ENCODE peak calls at places on chromosome 2, in five cellular contexts. A is heart right ventricle, B is endothelial cell of umbilical vein, D is lung, W is sigmoid colon. X is an unnamed sample.
A peak's percentile ranks its signal among the peaks of the same experiment; 100 is the strongest.

GRCh38 chr2:232876978-232877441 is 6.9 kb downstream of the SNORC start:
- DNase-seq in A (no peak), B (no peak), W (peak; percentile 55), D (no peak), X (no peak)

GRCh38 chr2:150167711-150168110 is 319.8 kb downstream of the RND3 start:
- DNase-seq in B (peak; percentile 63), A (no peak), D (no peak), W (no peak), X (no peak)

GRCh38 chr2:144356402-144356801 is 163.5 kb downstream of the ZEB2 start:
- DNase-seq in A (no peak), B (no peak), D (no peak), W (no peak), X (no peak)

GRCh38 chr2:192190474-192190873 is 4.3 kb downstream of the TMEFF2 start:
- DNase-seq in D (no peak), W (no peak), A (no peak), B (peak; percentile 39), X (peak; percentile 65)

GRCh38 chr2:173741715-173742114 is 223.5 kb downstream of the SP3 start:
- DNase-seq in A (no peak), W (no peak), D (no peak), B (no peak), X (no peak)

GRCh38 chr2:26438526-26438925 is 36.8 kb downstream of the DRC1 start:
- DNase-seq in D (no peak), A (no peak), W (no peak), B (no peak), X (no peak)

GRCh38 chr2:222038086-222038802 is 260.6 kb downstream of the PAX3 start:
- DNase-seq in D (no peak), A (no peak), B (no peak), W (no peak), X (peak; percentile 83)

GRCh38 chr2:239018291-239019192 is 170.7 kb downstream of the TWIST2 start:
- DNase-seq in W (peak; percentile 46), A (no peak), D (no peak), B (no peak), X (no peak)

GRCh38 chr2:241035142-241035817 is 36.9 kb downstream of the SNED1 start:
- DNase-seq in W (peak; percentile 52), A (no peak), B (no peak), D (peak; percentile 25), X (no peak)

GRCh38 chr2:236501026-236501425 is 68.6 kb upstream of the ACKR3 start:
- DNase-seq in A (no peak), W (no peak), D (no peak), B (no peak), X (no peak)

GRCh38 chr2:39673018-39673417 is 7.3 kb downstream of the TMEM178A start:
- DNase-seq in W (no peak), A (no peak), D (no peak), B (no peak), X (no peak)

GRCh38 chr2:174663572-174663971 is 66.0 kb upstream of the WIPF1 start:
- DNase-seq in W (peak; percentile 71), A (no peak), D (no peak), B (peak; percentile 68), X (peak; percentile 38)

GRCh38 chr2:239357954-239358754 is 42.7 kb downstream of the HDAC4 start:
- DNase-seq in A (no peak), D (no peak), B (no peak), W (peak; percentile 58), X (no peak)

GRCh38 chr2:213816583-213816982 is 532.3 kb downstream of the SPAG16 start:
- DNase-seq in B (no peak), A (no peak), D (no peak), W (no peak), X (no peak)

GRCh38 chr2:207337234-207338219 is 171.8 kb upstream of the KLF7 start:
- DNase-seq in D (no peak), A (no peak), B (peak; percentile 34), W (no peak), X (peak; percentile 45)

GRCh38 chr2:227853765-227854271 is 17.6 kb upstream of the DAW1 start:
- DNase-seq in W (no peak), B (no peak), A (no peak), D (no peak), X (no peak)

GRCh38 chr2:232504438-232504837 is 15.8 kb upstream of the PRSS56 start:
- DNase-seq in B (no peak), A (no peak), W (no peak), D (no peak), X (no peak)

GRCh38 chr2:130875935-130876334 is 39.2 kb downstream of the ARHGEF4 start:
- DNase-seq in B (no peak), W (no peak), A (no peak), D (no peak), X (no peak)

GRCh38 chr2:109098251-109098920 is 30.6 kb upstream of the SH3RF3 start:
- DNase-seq in W (no peak), D (no peak), B (peak; percentile 81), A (no peak), X (no peak)

GRCh38 chr2:151374426-151374825 is 17.0 kb downstream of the TNFAIP6 start:
- DNase-seq in A (no peak), W (no peak), D (no peak), B (peak; percentile 66), X (peak; percentile 76)

GRCh38 chr2:102226612-102227351 is 40.0 kb downstream of the IL1RL2 start:
- DNase-seq in B (peak; percentile 76), W (no peak), D (no peak), A (no peak), X (no peak)

GRCh38 chr2:9806298-9806610 is 37.0 kb upstream of the TAF1B start:
- DNase-seq in B (no peak), W (no peak), D (no peak), A (no peak), X (no peak)

GRCh38 chr2:11685906-11686470 is 16.0 kb upstream of the NTSR2 start:
- DNase-seq in B (no peak), W (peak; percentile 18), D (no peak), A (no peak), X (no peak)

GRCh38 chr2:54103454-54104314 is 11.7 kb upstream of the ACYP2 start:
- DNase-seq in D (peak; percentile 56), A (no peak), W (no peak), B (peak; percentile 91), X (peak; percentile 9)

GRCh38 chr2:120886534-120886961 is 150.9 kb downstream of the GLI2 start:
- DNase-seq in D (no peak), W (no peak), A (no peak), B (no peak), X (no peak)

GRCh38 chr2:120885749-120886148 is 150.1 kb downstream of the GLI2 start:
- DNase-seq in D (no peak), A (no peak), W (no peak), B (no peak), X (no peak)

GRCh38 chr2:120883607-120884405 is 148.1 kb downstream of the GLI2 start:
- DNase-seq in A (no peak), W (no peak), D (no peak), B (no peak), X (no peak)

GRCh38 chr2:120884406-120885290 is 149.0 kb downstream of the GLI2 start:
- DNase-seq in A (no peak), W (no peak), D (no peak), B (no peak), X (no peak)

DNA sequence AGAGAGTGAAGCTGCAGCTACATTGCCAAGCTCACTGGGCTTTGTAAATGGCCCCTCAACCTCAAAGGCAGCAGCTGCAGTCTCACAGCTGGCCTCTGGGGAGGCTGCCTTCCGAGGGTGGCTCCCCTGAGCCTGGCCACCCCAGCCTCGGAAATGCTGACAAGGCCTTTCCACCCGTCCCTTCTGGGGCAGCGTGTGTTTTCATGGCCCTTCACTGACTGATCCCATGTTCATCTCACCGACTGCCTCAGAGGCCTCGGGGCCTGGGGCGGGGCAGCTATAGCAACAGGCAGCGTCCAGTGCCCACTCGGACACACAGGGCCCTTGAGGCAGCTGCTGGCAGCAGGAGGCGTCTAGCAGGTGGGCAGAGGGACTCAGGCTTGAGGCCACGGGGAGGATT is 149.6 kb downstream of the GLI2 start:
- DNase-seq in A (no peak), B (no peak), D (no peak), W (no peak), X (no peak)
- TF ChIP-seq CTCF in A (no peak), B (no peak), D (no peak), W (no peak), X (no peak)

GRCh38 chr2:218671654-218672566 is at the start of the genes RNF25 and STK36:
- DNase-seq in B (peak; percentile 82), W (peak; percentile 91), D (peak; percentile 85), A (peak; percentile 79), X (peak; percentile 96)

DNA sequence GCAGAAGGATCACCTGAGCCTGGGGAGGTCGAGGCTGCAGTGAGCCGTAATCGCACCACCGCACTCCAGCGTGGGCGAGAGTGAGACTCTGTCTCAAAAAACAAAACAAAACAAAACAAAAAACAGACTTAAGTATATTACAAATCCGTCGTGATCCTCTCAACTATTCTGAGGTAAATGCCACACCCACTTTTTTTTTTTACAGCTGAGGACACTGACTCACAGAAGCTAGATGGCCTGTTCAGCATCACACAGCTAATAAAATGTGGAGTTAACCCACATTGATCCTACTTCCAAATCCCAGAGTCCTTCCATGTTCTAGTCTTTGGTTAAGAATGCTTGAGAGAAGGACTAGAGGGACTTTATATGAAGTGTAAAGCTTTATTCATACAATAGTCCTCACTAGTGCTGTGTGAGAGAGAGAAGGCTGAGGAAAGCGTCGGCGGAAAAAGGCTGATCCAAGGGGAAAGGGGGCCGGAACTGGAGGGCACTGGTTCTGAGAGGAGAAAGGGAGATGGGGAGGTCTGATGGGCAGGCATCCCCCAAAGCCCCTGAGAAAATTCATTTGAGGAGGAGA is 637 bp downstream of the RNF25 start:
- DNase-seq in B (peak; percentile 17), W (peak; percentile 28), A (no peak), D (no peak), X (peak; percentile 29)
- H3K27ac ChIP-seq in B (peak overlapping the region; percentile 79), W (peak overlapping the region; percentile 78), A (peak overlapping the region; percentile 86), D (peak overlapping the region; percentile 81), X (no peak overlapping the region)

DNA sequence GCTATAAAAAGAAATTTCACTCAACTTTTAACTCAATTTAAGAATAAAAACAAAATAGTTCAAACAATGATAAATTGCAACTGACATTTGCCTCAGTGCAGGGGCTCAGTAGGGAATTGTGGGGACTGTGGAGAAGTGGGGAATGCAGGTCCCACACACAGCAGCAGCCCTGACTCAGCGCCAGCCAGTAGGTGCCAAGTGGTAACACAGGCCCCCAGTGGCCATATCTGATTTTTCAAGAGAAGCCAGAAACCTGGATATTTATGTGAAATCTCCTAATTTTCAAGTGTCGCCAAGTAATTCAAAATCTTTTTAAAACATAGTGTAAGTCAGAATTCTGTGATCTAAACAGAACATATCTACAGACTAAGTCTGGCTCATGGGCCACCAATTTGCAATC is 186.3 kb downstream of the EN1 start:
- DNase-seq in D (no peak), B (no peak), W (no peak), A (no peak), X (no peak)
- TF ChIP-seq CTCF in D (no peak), B (no peak), W (no peak), A (no peak), X (no peak)

GRCh38 chr2:165470351-165470750 is 853 bp downstream of the CSRNP3 start:
- DNase-seq in A (no peak), B (no peak), D (no peak), W (no peak), X (no peak)
- H3K27ac ChIP-seq in A (no peak overlapping the region), B (no peak overlapping the region), D (no peak overlapping the region), W (no peak overlapping the region), X (peak overlapping the region; percentile 50)

GRCh38 chr2:152520759-152521158 is 185.8 kb downstream of the FMNL2 start:
- DNase-seq in D (no peak), B (no peak), A (no peak), W (no peak), X (no peak)
- TF ChIP-seq CTCF in D (no peak), B (no peak), A (no peak), W (no peak), X (no peak)